ENCODE peak calls at places on chromosomes 3 and 15, in six cellular contexts. C is ovary, N is tibial artery, J is upper lobe of right lung, Y is uterus, U is heart left ventricle. W is an unnamed sample.
A peak's percentile ranks its signal among the peaks of the same experiment; 100 is the strongest.

GRCh38 chr3:183537295-183537730 is 18.2 kb downstream of the KLHL6 start:
- DNase-seq in C (no peak), N (peak; percentile 56), J (peak; percentile 71), Y (no peak), U (peak; percentile 26), W (peak; percentile 22)

GRCh38 chr15:25936004-25936403 is 72.9 kb upstream of the ATP10A start:
- DNase-seq in C (no peak), N (no peak), J (no peak), Y (no peak), U (no peak), W (no peak)

GRCh38 chr3:23968467-23969184 is 23.5 kb downstream of the NR1D2 start:
- DNase-seq in C (no peak), N (no peak), J (no peak), Y (no peak), U (no peak), W (no peak)

GRCh38 chr3:120554727-120555660 is 41.1 kb upstream of the NDUFB4 start:
- DNase-seq in C (no peak), N (no peak), J (no peak), Y (no peak), U (peak; percentile 25), W (peak; percentile 44)

GRCh38 chr3:34183581-34184313 is 385.3 kb downstream of the PDCD6IP start:
- DNase-seq in C (no peak), N (no peak), J (no peak), Y (no peak), U (no peak), W (no peak)

GRCh38 chr15:76201536-76202255 is 109.6 kb downstream of the ETFA start:
- DNase-seq in C (no peak), N (peak; percentile 17), J (peak; percentile 41), Y (peak; percentile 12), U (no peak), W (no peak)

GRCh38 chr3:119329551-119329950 is 35.4 kb downstream of the ARHGAP31 start:
- DNase-seq in C (peak; percentile 36), N (no peak), J (no peak), Y (no peak), U (no peak), W (no peak)

GRCh38 chr15:78415284-78415683 is 22.7 kb upstream of the IREB2 start:
- DNase-seq in C (no peak), N (no peak), J (no peak), Y (no peak), U (no peak), W (no peak)

GRCh38 chr15:50764331-50765201 is 940 bp downstream of the SPPL2A start:
- DNase-seq in C (no peak), N (no peak), J (no peak), Y (no peak), U (no peak), W (no peak)

GRCh38 chr15:78162038-78162437 is 12.9 kb downstream of the IDH3A start:
- DNase-seq in C (no peak), N (no peak), J (no peak), Y (no peak), U (no peak), W (no peak)

GRCh38 chr3:39528844-39529243 is 61.4 kb downstream of the MOBP start:
- DNase-seq in C (no peak), N (no peak), J (no peak), Y (no peak), U (no peak), W (no peak)

GRCh38 chr15:96171271-96171739 is 159.2 kb upstream of the NR2F2 start:
- DNase-seq in C (no peak), N (no peak), J (no peak), Y (no peak), U (no peak), W (no peak)

GRCh38 chr3:53169045-53169831 is 8.2 kb downstream of the PRKCD start:
- DNase-seq in C (no peak), N (no peak), J (peak; percentile 76), Y (no peak), U (no peak), W (no peak)

GRCh38 chr3:185820973-185821758 is 3.7 kb downstream of the IGF2BP2 start:
- DNase-seq in C (no peak), N (no peak), J (no peak), Y (no peak), U (no peak), W (no peak)

GRCh38 chr3:160768918-160769317 is 12.9 kb downstream of the PPM1L start:
- DNase-seq in C (no peak), N (no peak), J (no peak), Y (no peak), U (no peak), W (no peak)

GRCh38 chr3:104582092-104582491 is 784.6 kb upstream of the ALCAM start:
- DNase-seq in C (no peak), N (no peak), J (no peak), Y (no peak), U (no peak), W (no peak)

GRCh38 chr3:48918388-48919214 is at the start of gene ARIH2:
- DNase-seq in C (peak; percentile 90), N (peak; percentile 89), J (peak; percentile 97), Y (peak; percentile 88), U (peak; percentile 94), W (peak; percentile 93)

GRCh38 chr3:119368243-119368800 is 74.1 kb downstream of the ARHGAP31 start:
- DNase-seq in C (no peak), N (no peak), J (no peak), Y (no peak), U (no peak), W (no peak)

GRCh38 chr3:22835041-22835440 is 368.1 kb upstream of the UBE2E2 start:
- DNase-seq in C (no peak), N (no peak), J (no peak), Y (no peak), U (no peak), W (no peak)

GRCh38 chr3:172918165-172918564 is 167.6 kb downstream of the ECT2 start:
- DNase-seq in C (no peak), N (no peak), J (no peak), Y (no peak), U (no peak), W (no peak)

GRCh38 chr15:66006986-66007385 is 137.7 kb downstream of the RAB11A start:
- DNase-seq in C (no peak), N (no peak), J (no peak), Y (no peak), U (no peak), W (no peak)

GRCh38 chr15:43285609-43286037 is 18.9 kb upstream of the TGM5 start:
- DNase-seq in C (no peak), N (peak; percentile 49), J (no peak), Y (peak; percentile 57), U (no peak), W (no peak)

GRCh38 chr3:44031387-44032380 is 210.0 kb upstream of the TOPAZ1 start:
- DNase-seq in C (no peak), N (no peak), J (no peak), Y (no peak), U (no peak), W (no peak)

GRCh38 chr3:55686720-55687254 is 199.7 kb upstream of the WNT5A start:
- DNase-seq in C (no peak), N (no peak), J (no peak), Y (no peak), U (no peak), W (no peak)

GRCh38 chr15:69056365-69056764 is 41.9 kb downstream of the NOX5 start:
- DNase-seq in C (no peak), N (no peak), J (no peak), Y (no peak), U (no peak), W (no peak)

GRCh38 chr15:78082106-78082742 is 4.7 kb upstream of the TBC1D2B start:
- DNase-seq in C (no peak), N (peak; percentile 44), J (no peak), Y (no peak), U (no peak), W (no peak)

GRCh38 chr3:15331606-15332404 is 581 bp downstream of the SH3BP5 start:
- DNase-seq in C (peak; percentile 70), N (peak; percentile 52), J (peak; percentile 78), Y (peak; percentile 52), U (peak; percentile 27), W (peak; percentile 33)

GRCh38 chr3:15331072-15331605 is 1.2 kb downstream of the SH3BP5 start:
- DNase-seq in C (no peak), N (no peak), J (no peak), Y (no peak), U (no peak), W (no peak)

GRCh38 chr3:15333957-15334263 is 1.5 kb upstream of the SH3BP5 start:
- DNase-seq in C (no peak), N (no peak), J (no peak), Y (no peak), U (no peak), W (no peak)

GRCh38 chr3:15332405-15333098 is at the start of gene SH3BP5:
- DNase-seq in C (peak; percentile 82), N (peak; percentile 64), J (peak; percentile 90), Y (peak; percentile 73), U (peak; percentile 81), W (peak; percentile 78)

GRCh38 chr3:15333099-15333956 is 942 bp upstream of the SH3BP5 start:
- DNase-seq in C (peak; percentile 66), N (no peak), J (no peak), Y (no peak), U (no peak), W (no peak)
- H3K4me3 ChIP-seq in C (peak overlapping the region; percentile 83), N (peak overlapping the region; percentile 82), J (peak overlapping the region; percentile 95), Y (no peak overlapping the region), U (no peak overlapping the region), W (peak overlapping the region; percentile 89)

DNA sequence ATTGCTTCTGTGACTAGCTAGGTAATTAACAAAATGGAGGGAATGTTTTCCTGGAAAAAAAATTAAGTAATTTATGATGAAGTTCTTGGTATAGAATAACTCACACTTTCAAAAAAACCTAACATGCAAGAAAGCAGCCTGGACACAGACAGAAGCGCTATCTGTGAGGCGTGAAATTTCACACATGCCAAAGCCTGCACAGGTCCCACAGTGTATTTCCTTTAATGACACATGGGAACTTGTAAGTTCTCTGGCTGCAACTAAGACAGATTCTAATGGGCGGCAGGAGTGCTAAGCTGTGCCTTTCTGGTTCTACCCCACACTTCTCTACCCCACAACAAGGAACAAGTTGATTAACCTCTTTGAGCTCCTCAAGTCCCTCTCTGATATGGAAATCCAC is 84.9 kb upstream of the NEO1 start:
- DNase-seq in C (no peak), N (no peak), J (no peak), Y (no peak), U (no peak), W (no peak)
- TF ChIP-seq CTCF in C (no peak), N (no peak), J (no peak), Y (no peak), U (no peak), W (no peak)

GRCh38 chr15:63997715-63998442 is 48.4 kb downstream of the DAPK2 start:
- DNase-seq in C (no peak), N (no peak), J (no peak), Y (no peak), U (no peak), W (no peak)
- H3K27ac ChIP-seq in C (no peak overlapping the region), N (no peak overlapping the region), J (no peak overlapping the region), Y (no peak overlapping the region), U (no peak overlapping the region), W (peak overlapping the region; percentile 83)

DNA sequence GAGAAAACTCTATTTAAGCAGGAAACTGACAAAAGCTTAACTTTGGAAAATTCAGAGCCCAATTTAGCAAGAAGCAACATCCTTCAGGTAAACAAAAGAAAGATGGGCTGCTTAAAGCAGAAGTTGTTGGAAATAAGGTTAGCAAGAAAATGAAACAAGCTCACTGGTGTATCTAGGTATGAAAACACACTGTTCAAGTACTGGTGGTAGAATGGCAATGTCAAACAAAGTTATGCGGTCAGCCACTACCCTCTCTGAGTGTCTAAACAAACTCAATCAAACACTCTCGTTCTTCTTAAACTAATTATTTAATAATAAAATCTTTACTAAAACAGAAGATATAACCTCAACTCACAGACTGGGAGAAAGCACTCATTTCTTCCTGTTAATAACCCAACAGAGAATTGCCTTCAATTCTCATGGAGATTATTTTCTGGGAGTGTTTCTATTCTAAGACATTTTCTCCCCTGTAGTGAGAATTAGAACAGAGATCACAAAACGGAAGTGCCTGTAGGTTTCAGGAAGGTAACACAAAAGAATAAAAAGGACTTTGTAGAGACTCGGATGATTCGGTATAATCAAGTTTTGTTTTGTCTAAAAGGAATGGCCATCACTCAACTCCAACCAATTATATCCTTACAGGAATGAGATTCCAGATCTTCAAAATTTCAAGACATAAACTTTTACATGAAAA is 28.9 kb downstream of the PRICKLE2 start:
- DNase-seq in C (no peak), N (no peak), J (no peak), Y (no peak), U (no peak), W (no peak)
- H3K4me3 ChIP-seq in C (no peak overlapping the region), N (no peak overlapping the region), J (no peak overlapping the region), Y (no peak overlapping the region), U (no peak overlapping the region), W (no peak overlapping the region)